ENCODE peak calls at places on chromosomes 11 and 22, in ten cellular contexts. N is NAMALWA, P is germinal center, Y is epithelial cell of esophagus, E is hypothalamus, W is GDM1, A is DMS153, O is GF-D8, U is adipocyte, V is ACHN. S is an unnamed sample.

GRCh38 chr11:128689946-128690745 is 3.7 kb upstream of the FLI1 start:
- DNase-seq in N (no peak), P (no peak), Y (no peak), E (no peak), W (no peak), A (no peak), O (no peak), U (peak), V (no peak), S (no peak)

GRCh38 chr11:75500742-75501141 is 25.0 kb downstream of the GDPD5 start:
- DNase-seq in N (no peak), P (no peak), Y (peak), E (no peak), W (no peak), A (no peak), O (no peak), U (no peak), V (no peak), S (no peak)

GRCh38 chr22:23067023-23067650 is 3.2 kb upstream of the GNAZ start:
- DNase-seq in N (no peak), P (no peak), Y (no peak), E (no peak), W (no peak), A (no peak), O (no peak), U (no peak), V (no peak), S (no peak)

GRCh38 chr11:73246303-73246702 is 25.8 kb upstream of the P2RY6 start:
- DNase-seq in N (no peak), P (no peak), Y (no peak), E (no peak), W (no peak), A (no peak), O (no peak), U (peak), V (no peak), S (no peak)

GRCh38 chr22:38203090-38203810 is 1.5 kb downstream of the MAFF start:
- DNase-seq in N (no peak), P (no peak), Y (peak), E (no peak), W (no peak), A (peak), O (no peak), U (peak), V (peak), S (peak)

GRCh38 chr11:45400594-45400993 is 114.5 kb upstream of the SYT13 start:
- DNase-seq in N (no peak), P (no peak), Y (no peak), E (no peak), W (no peak), A (no peak), O (no peak), U (peak), V (peak), S (no peak)

GRCh38 chr11:2517386-2518064 is 72.7 kb downstream of the KCNQ1 start:
- DNase-seq in N (no peak), P (no peak), Y (no peak), E (no peak), W (no peak), A (no peak), O (no peak), U (no peak), V (no peak), S (no peak)

GRCh38 chr11:74736031-74736430 is 4.8 kb upstream of the CHRDL2 start:
- DNase-seq in N (no peak), P (no peak), Y (no peak), E (no peak), W (no peak), A (no peak), O (no peak), U (no peak), V (no peak), S (no peak)

GRCh38 chr11:93905384-93905783 is 55.0 kb upstream of the VSTM5 start:
- DNase-seq in N (no peak), P (no peak), Y (peak), E (no peak), W (no peak), A (no peak), O (no peak), U (no peak), V (no peak), S (no peak)

GRCh38 chr22:23013612-23014011 is 56.7 kb upstream of the GNAZ start:
- DNase-seq in N (no peak), P (no peak), Y (no peak), E (no peak), W (no peak), A (no peak), O (no peak), U (no peak), V (no peak), S (no peak)

GRCh38 chr11:63698976-63699733 is 17.9 kb downstream of the RTN3 start:
- DNase-seq in N (no peak), P (no peak), Y (no peak), E (peak), W (no peak), A (no peak), O (no peak), U (no peak), V (no peak), S (no peak)

GRCh38 chr11:68509105-68509504 is 48.6 kb downstream of the PPP6R3 start:
- DNase-seq in N (no peak), P (no peak), Y (no peak), E (no peak), W (no peak), A (no peak), O (no peak), U (peak), V (no peak), S (no peak)

GRCh38 chr11:111416231-111416960 is 37.3 kb upstream of the POU2AF1 start:
- DNase-seq in N (peak), P (no peak), Y (no peak), E (no peak), W (no peak), A (no peak), O (no peak), U (no peak), V (no peak), S (no peak)

GRCh38 chr22:26828311-26828710 is 170.9 kb downstream of the MIAT start:
- DNase-seq in N (peak), P (no peak), Y (peak), E (no peak), W (no peak), A (no peak), O (no peak), U (no peak), V (no peak), S (no peak)

GRCh38 chr11:61828629-61829407 is 718 bp downstream of the FADS2 start:
- DNase-seq in N (no peak), P (peak), Y (peak), E (peak), W (peak), A (no peak), O (peak), U (peak), V (no peak), S (no peak)

GRCh38 chr22:37904572-37905533 is 1.2 kb upstream of the MICALL1 start:
- DNase-seq in N (no peak), P (no peak), Y (peak), E (peak), W (peak), A (no peak), O (no peak), U (peak), V (peak), S (no peak)

GRCh38 chr11:74085542-74085892 is 76.6 kb upstream of the UCP3 start:
- DNase-seq in N (no peak), P (no peak), Y (peak), E (no peak), W (peak), A (no peak), O (no peak), U (no peak), V (no peak), S (no peak)

GRCh38 chr22:46214616-46215015 is 35.5 kb downstream of the CDPF1 start:
- DNase-seq in N (no peak), P (no peak), Y (no peak), E (no peak), W (no peak), A (no peak), O (no peak), U (no peak), V (no peak), S (no peak)

GRCh38 chr11:119752946-119753345 is 23.9 kb upstream of the NECTIN1 start:
- DNase-seq in N (no peak), P (no peak), Y (no peak), E (no peak), W (no peak), A (no peak), O (no peak), U (peak), V (no peak), S (no peak)

GRCh38 chr11:71301046-71301857 is 48.9 kb upstream of the SHANK2 start:
- DNase-seq in N (no peak), P (no peak), Y (no peak), E (no peak), W (no peak), A (no peak), O (no peak), U (no peak), V (no peak), S (no peak)

GRCh38 chr11:7609521-7609920 is 63.8 kb downstream of the CYB5R2 start:
- DNase-seq in N (no peak), P (no peak), Y (no peak), E (no peak), W (no peak), A (no peak), O (no peak), U (peak), V (no peak), S (no peak)

GRCh38 chr22:35064664-35065063 is 1.3 kb upstream of the ISX start:
- DNase-seq in N (no peak), P (no peak), Y (no peak), E (no peak), W (peak), A (no peak), O (peak), U (no peak), V (peak), S (peak)

GRCh38 chr11:19344661-19345518 is 104.1 kb upstream of the E2F8 start:
- DNase-seq in N (no peak), P (peak), Y (peak), E (peak), W (no peak), A (no peak), O (no peak), U (no peak), V (peak), S (peak)

GRCh38 chr11:60938500-60938899 is 13.5 kb downstream of the SLC15A3 start:
- DNase-seq in N (no peak), P (no peak), Y (no peak), E (no peak), W (no peak), A (no peak), O (no peak), U (no peak), V (no peak), S (no peak)

GRCh38 chr11:76752321-76753175 is 30.6 kb upstream of the TSKU start:
- DNase-seq in N (no peak), P (no peak), Y (peak), E (no peak), W (no peak), A (no peak), O (no peak), U (peak), V (no peak), S (no peak)